ENCODE peak calls at places on chromosomes 3 and 15, in seven cellular contexts. U, A, O, I, G, R and J are unnamed samples.

GRCh38 chr3:10286596-10287295 is 6.0 kb downstream of the GHRL start:
- DNase-seq in U (peak), A (peak), O (peak), I (peak), G (peak), R (peak), J (peak)

GRCh38 chr3:193812078-193812725 is 219.2 kb downstream of the OPA1 start:
- DNase-seq in U (peak), A (no peak), O (no peak), I (peak), G (no peak), R (no peak), J (no peak)

GRCh38 chr3:58824285-58824684 is 157.7 kb upstream of the FAM3D start:
- DNase-seq in U (peak), A (peak), O (peak), I (peak), G (peak), R (peak), J (peak)

GRCh38 chr3:139260041-139260486 is 83.8 kb upstream of the MRPS22 start:
- DNase-seq in U (no peak), A (no peak), O (no peak), I (no peak), G (no peak), R (peak), J (no peak)

GRCh38 chr3:126982125-126982521 is 792 bp upstream of the PLXNA1 start:
- DNase-seq in U (peak), A (peak), O (no peak), I (peak), G (peak), R (no peak), J (peak)

GRCh38 chr15:101773496-101774100 is 29.7 kb upstream of the OR4F6 start:
- DNase-seq in U (peak), A (no peak), O (no peak), I (peak), G (no peak), R (peak), J (no peak)

GRCh38 chr3:139578783-139579182 is 39.2 kb upstream of the RBP1 start:
- DNase-seq in U (no peak), A (no peak), O (no peak), I (no peak), G (no peak), R (no peak), J (no peak)

GRCh38 chr3:106333911-106334618 is 465.3 kb upstream of the CBLB start:
- DNase-seq in U (no peak), A (peak), O (no peak), I (no peak), G (peak), R (no peak), J (peak)

GRCh38 chr3:158165730-158166129 is 55.8 kb downstream of the RSRC1 start:
- DNase-seq in U (no peak), A (no peak), O (no peak), I (no peak), G (peak), R (no peak), J (no peak)

GRCh38 chr3:101940521-101940992 is 91.2 kb downstream of the NFKBIZ start:
- DNase-seq in U (peak), A (no peak), O (peak), I (peak), G (peak), R (no peak), J (peak)

GRCh38 chr15:49918106-49918505 is 200.9 kb downstream of the ATP8B4 start:
- DNase-seq in U (no peak), A (no peak), O (no peak), I (no peak), G (no peak), R (no peak), J (peak)

GRCh38 chr3:46662771-46663551 is 30.5 kb downstream of the ALS2CL start:
- DNase-seq in U (no peak), A (no peak), O (no peak), I (no peak), G (peak), R (peak), J (peak)

GRCh38 chr3:177330771-177331170 is 133.5 kb upstream of the TBL1XR1 start:
- DNase-seq in U (peak), A (no peak), O (no peak), I (no peak), G (no peak), R (no peak), J (no peak)

GRCh38 chr3:125310623-125311076 is 64.5 kb downstream of the ZNF148 start:
- DNase-seq in U (peak), A (peak), O (no peak), I (no peak), G (no peak), R (no peak), J (no peak)

GRCh38 chr3:52128118-52128683 is 26.0 kb downstream of the POC1A start:
- DNase-seq in U (peak), A (peak), O (no peak), I (no peak), G (peak), R (no peak), J (peak)

GRCh38 chr15:92205255-92205739 is 188.4 kb upstream of the ST8SIA2 start:
- DNase-seq in U (peak), A (no peak), O (no peak), I (peak), G (no peak), R (peak), J (no peak)

GRCh38 chr3:161175506-161175905 is 45.6 kb upstream of the NMD3 start:
- DNase-seq in U (no peak), A (no peak), O (no peak), I (no peak), G (no peak), R (no peak), J (no peak)

GRCh38 chr3:127035672-127036071 is 52.8 kb downstream of the PLXNA1 start:
- DNase-seq in U (no peak), A (no peak), O (no peak), I (no peak), G (peak), R (no peak), J (peak)

GRCh38 chr3:69065318-69065964 is 13.3 kb upstream of the TMF1 start:
- DNase-seq in U (no peak), A (no peak), O (no peak), I (no peak), G (no peak), R (no peak), J (no peak)

GRCh38 chr3:171261487-171261886 is 198.7 kb downstream of the TNIK start:
- DNase-seq in U (no peak), A (no peak), O (no peak), I (no peak), G (no peak), R (no peak), J (peak)

GRCh38 chr15:70140543-70141375 is 43.0 kb upstream of the TLE3 start:
- DNase-seq in U (peak), A (peak), O (no peak), I (peak), G (peak), R (peak), J (peak)

GRCh38 chr3:130900959-130901358 is 7.1 kb downstream of the ATP2C1 start:
- DNase-seq in U (no peak), A (no peak), O (no peak), I (no peak), G (no peak), R (no peak), J (peak)

GRCh38 chr15:57797608-57798267 is 91.2 kb downstream of the POLR2M start:
- DNase-seq in U (no peak), A (no peak), O (no peak), I (no peak), G (no peak), R (no peak), J (no peak)

GRCh38 chr15:96360581-96361308 is 30.2 kb downstream of the NR2F2 start:
- DNase-seq in U (peak), A (no peak), O (peak), I (peak), G (peak), R (peak), J (no peak)

GRCh38 chr3:160784853-160785252 is 28.8 kb downstream of the PPM1L start:
- DNase-seq in U (no peak), A (no peak), O (no peak), I (no peak), G (peak), R (no peak), J (no peak)

GRCh38 chr3:69020424-69020823 is 6.9 kb upstream of the EOGT start:
- DNase-seq in U (no peak), A (no peak), O (no peak), I (no peak), G (peak), R (no peak), J (no peak)

GRCh38 chr15:40266828-40267304 is 16.0 kb downstream of the ANKRD63 start:
- DNase-seq in U (peak), A (peak), O (no peak), I (no peak), G (peak), R (no peak), J (peak)

GRCh38 chr15:99409097-99409473 is 156.7 kb upstream of the MEF2A start:
- DNase-seq in U (peak), A (no peak), O (no peak), I (peak), G (peak), R (peak), J (peak)

GRCh38 chr15:85284497-85284896 is 95.9 kb upstream of the AKAP13 start:
- DNase-seq in U (no peak), A (no peak), O (no peak), I (no peak), G (no peak), R (no peak), J (no peak)

GRCh38 chr3:173398111-173398479 is 551 bp downstream of the NLGN1 start:
- DNase-seq in U (peak), A (peak), O (no peak), I (no peak), G (no peak), R (no peak), J (no peak)

GRCh38 chr3:170465935-170466334 is 47.3 kb downstream of the CLDN11 start:
- DNase-seq in U (no peak), A (no peak), O (no peak), I (no peak), G (no peak), R (no peak), J (no peak)

GRCh38 chr3:127339943-127340861 is 52.4 kb upstream of the PRR20G start:
- DNase-seq in U (no peak), A (no peak), O (no peak), I (no peak), G (no peak), R (peak), J (no peak)

GRCh38 chr3:136547293-136547692 is 204.9 kb downstream of the STAG1 start:
- DNase-seq in U (peak), A (no peak), O (no peak), I (no peak), G (peak), R (no peak), J (peak)

GRCh38 chr15:52783929-52784798 is 6.0 kb downstream of the ONECUT1 start:
- DNase-seq in U (peak), A (no peak), O (peak), I (peak), G (no peak), R (peak), J (no peak)

GRCh38 chr3:119301662-119302061 is 7.5 kb downstream of the ARHGAP31 start:
- DNase-seq in U (no peak), A (no peak), O (no peak), I (no peak), G (no peak), R (no peak), J (no peak)

DNA sequence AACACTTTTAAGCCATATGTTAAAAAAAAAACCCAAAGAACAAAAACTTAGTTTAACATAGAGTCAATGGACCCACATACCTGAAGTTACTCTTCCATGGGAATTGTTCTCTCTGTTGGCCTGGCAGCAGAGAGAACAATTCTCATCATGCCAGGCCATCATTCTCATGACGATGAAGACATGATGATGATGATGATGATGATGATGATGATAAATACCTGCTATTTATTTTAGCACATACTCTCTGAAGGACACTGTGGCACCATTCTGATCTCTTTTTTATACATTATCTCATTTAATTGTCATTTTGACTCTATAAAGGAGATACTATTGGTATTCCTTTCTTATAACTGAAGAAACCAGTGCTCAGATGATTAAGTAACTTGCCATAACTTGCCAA is 366.9 kb downstream of the MFSD1 start:
- DNase-seq in U (no peak), A (no peak), O (no peak), I (no peak), G (no peak), R (no peak), J (no peak)
- H3K4me2 ChIP-seq in U (no peak), A (no peak), O (no peak), I (no peak), G (no peak), R (no peak), J (no peak)

DNA sequence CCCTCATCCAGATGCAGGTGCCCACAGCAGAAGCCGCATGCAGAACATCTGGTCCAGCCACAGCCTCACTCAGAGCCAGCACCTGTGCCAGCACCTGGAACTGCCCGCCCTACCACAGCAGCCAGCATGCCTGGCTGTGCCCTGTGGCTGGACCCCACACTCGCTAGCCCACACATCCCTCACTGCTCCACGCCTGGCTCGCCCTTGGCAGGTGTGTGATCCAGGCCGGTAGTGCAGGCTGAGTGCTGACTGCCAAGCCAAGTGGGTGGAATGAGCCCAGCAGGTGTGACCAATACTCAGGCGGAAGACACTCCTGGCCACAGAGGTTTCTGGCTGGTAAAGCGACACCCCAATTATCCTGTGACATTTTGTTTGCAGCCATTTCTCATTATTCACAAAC is 162.4 kb upstream of the ROBO1 start:
- DNase-seq in U (no peak), A (no peak), O (no peak), I (no peak), G (no peak), R (no peak), J (no peak)
- H3K23ac ChIP-seq in U (no peak), A (no peak), O (peak), I (no peak), G (no peak), R (no peak), J (no peak)

DNA sequence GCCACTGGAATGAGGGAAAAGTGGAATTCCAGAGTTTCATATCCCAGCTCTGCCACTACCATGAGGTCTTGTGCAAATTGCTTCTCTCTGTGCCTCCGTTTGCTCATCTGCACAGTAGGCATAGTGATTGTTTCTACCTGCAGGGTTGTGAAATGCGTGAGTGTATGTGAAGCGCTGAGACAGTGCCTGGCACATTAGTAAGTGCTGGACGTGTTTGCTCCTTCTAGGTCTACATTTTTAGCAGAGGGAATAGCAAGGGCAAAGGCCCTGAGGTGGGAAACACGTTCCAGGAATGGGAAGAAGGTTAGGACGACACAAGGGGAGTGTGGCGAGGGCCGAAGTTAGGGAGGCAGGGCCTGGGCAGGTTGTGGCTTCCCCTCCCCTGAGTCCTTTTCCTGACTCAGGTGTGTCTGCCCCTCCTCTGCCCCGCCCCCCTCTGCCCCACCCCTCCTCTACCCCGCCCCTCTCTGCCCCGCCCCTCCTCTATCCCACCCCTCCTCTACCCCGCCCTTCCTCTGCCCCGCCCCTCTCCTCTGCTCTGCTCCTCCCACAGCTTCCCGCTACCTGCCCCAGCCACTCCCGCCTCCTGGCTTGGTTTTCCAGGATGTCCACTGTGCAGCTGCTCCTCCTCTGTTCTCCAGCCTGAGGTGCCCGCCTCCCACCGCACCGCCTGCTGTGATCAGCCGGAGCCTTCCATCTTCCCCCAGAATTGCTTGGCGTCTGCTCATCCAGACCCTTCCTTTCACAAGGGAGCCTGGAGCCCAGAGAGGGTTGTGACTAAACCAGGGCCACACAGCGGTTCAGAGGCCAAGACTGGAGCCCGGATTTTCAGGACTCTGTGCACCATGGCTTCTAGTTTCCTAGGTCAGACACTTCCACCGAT is 31.1 kb upstream of the SMAD6 start:
- DNase-seq in U (peak), A (peak), O (no peak), I (peak), G (no peak), R (peak), J (no peak)
- H3K4me2 ChIP-seq in U (peak), A (no peak), O (peak), I (peak), G (no peak), R (peak), J (no peak)

DNA sequence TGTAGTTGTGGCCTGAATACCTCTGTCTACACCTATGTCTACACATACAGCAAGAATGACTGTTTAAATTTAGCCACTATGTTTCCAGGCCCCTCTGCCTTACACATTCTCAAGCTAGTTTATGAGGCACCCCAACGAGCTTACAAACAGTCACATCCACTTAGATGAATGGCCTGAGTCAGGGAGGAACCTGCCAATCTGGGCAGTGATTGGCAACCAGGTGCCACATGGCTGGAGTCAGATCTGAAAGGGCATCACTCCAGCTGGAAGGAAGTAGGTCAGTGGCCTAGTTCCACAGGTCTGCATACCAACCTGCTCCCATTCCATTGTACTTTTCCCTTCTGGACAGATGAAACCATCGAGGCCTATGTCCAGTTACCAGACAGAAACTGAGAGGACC is 136.3 kb downstream of the FOXP1 start:
- DNase-seq in U (no peak), A (no peak), O (no peak), I (no peak), G (no peak), R (no peak), J (no peak)
- H3K23ac ChIP-seq in U (no peak), A (no peak), O (no peak), I (no peak), G (no peak), R (no peak), J (peak)

GRCh38 chr3:122189357-122189756 is 5.9 kb downstream of the CASR start:
- DNase-seq in U (no peak), A (no peak), O (no peak), I (no peak), G (no peak), R (no peak), J (no peak)

GRCh38 chr3:122190525-122190924 is 7.1 kb downstream of the CASR start:
- DNase-seq in U (no peak), A (no peak), O (no peak), I (no peak), G (no peak), R (no peak), J (no peak)

GRCh38 chr3:122186372-122186771 is 2.9 kb downstream of the CASR start:
- DNase-seq in U (no peak), A (no peak), O (no peak), I (no peak), G (no peak), R (no peak), J (no peak)

GRCh38 chr3:122184591-122184929 is 1.1 kb downstream of the CASR start:
- DNase-seq in U (peak), A (no peak), O (no peak), I (no peak), G (no peak), R (no peak), J (no peak)

GRCh38 chr3:122188758-122189157 is 5.3 kb downstream of the CASR start:
- DNase-seq in U (no peak), A (no peak), O (no peak), I (no peak), G (no peak), R (no peak), J (no peak)
- H3K4me2 ChIP-seq in U (no peak), A (no peak), O (no peak), I (no peak), G (no peak), R (no peak), J (no peak)

DNA sequence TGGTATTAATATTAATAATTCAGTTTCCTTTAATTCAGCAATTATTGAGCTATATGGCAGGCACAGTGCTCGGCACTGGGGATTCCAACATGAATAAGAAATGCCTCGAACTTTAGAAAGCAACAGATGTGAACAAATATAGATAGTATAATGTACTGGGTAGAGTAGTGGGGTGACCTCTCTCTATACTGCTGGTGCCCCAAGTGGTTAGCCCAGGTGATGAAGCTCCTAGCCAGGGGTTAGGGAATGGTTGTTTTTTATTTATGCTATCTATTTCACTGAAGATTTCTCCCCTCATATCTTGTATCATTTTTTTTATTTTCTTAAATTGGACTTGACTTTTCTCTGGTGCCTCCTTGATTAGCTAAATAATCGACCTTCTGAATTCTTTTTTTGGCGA is 62.1 kb downstream of the BHLHE40 start:
- DNase-seq in U (no peak), A (no peak), O (no peak), I (no peak), G (no peak), R (no peak), J (no peak)
- H3K23ac ChIP-seq in U (no peak), A (no peak), O (no peak), I (no peak), G (no peak), R (no peak), J (no peak)